ENCODE peak calls at places on chromosomes 5 and 9, in eight cellular contexts. One of them, this sample, is unnamed.

GRCh38 chr5:137122075-137122474 is 377.1 kb downstream of the SPOCK1 start:
- DNase-seq in uterus: no peak
- DNase-seq in esophagus squamous epithelium: no peak
- DNase-seq in AG10803: peak
- DNase-seq in WTC11: no peak
- DNase-seq in astrocyte of the spinal cord: no peak
- DNase-seq in HFFc6: peak
- DNase-seq in fibroblast of lung: no peak
- DNase-seq in this sample: no peak

GRCh38 chr9:71642043-71642442 is 126.3 kb downstream of the CEMIP2 start:
- DNase-seq in esophagus squamous epithelium: no peak
- DNase-seq in fibroblast of lung: no peak
- DNase-seq in WTC11: no peak
- DNase-seq in HFFc6: no peak
- DNase-seq in AG10803: no peak
- DNase-seq in astrocyte of the spinal cord: no peak
- DNase-seq in uterus: no peak
- DNase-seq in this sample: no peak

GRCh38 chr9:113343732-113344231 is 3.7 kb upstream of the WDR31 start:
- DNase-seq in astrocyte of the spinal cord: peak
- DNase-seq in uterus: peak
- DNase-seq in WTC11: no peak
- DNase-seq in AG10803: peak
- DNase-seq in fibroblast of lung: peak
- DNase-seq in HFFc6: peak
- DNase-seq in esophagus squamous epithelium: peak
- DNase-seq in this sample: peak

GRCh38 chr5:174645677-174646076 is 78.7 kb upstream of the MSX2 start:
- DNase-seq in AG10803: no peak
- DNase-seq in uterus: no peak
- DNase-seq in astrocyte of the spinal cord: no peak
- DNase-seq in fibroblast of lung: no peak
- DNase-seq in HFFc6: no peak
- DNase-seq in WTC11: no peak
- DNase-seq in esophagus squamous epithelium: no peak
- DNase-seq in this sample: no peak

GRCh38 chr5:152601806-152602467 is 196.9 kb upstream of the NMUR2 start:
- DNase-seq in HFFc6: no peak
- DNase-seq in WTC11: no peak
- DNase-seq in esophagus squamous epithelium: no peak
- DNase-seq in astrocyte of the spinal cord: no peak
- DNase-seq in uterus: no peak
- DNase-seq in fibroblast of lung: no peak
- DNase-seq in AG10803: no peak
- DNase-seq in this sample: no peak

GRCh38 chr5:117568622-117569021 is 994.0 kb upstream of the SEMA6A start:
- DNase-seq in uterus: no peak
- DNase-seq in fibroblast of lung: no peak
- DNase-seq in WTC11: no peak
- DNase-seq in esophagus squamous epithelium: no peak
- DNase-seq in AG10803: no peak
- DNase-seq in astrocyte of the spinal cord: no peak
- DNase-seq in HFFc6: no peak
- DNase-seq in this sample: no peak

GRCh38 chr5:139636975-139637408 is 11.2 kb upstream of the CXXC5 start:
- DNase-seq in uterus: no peak
- DNase-seq in WTC11: no peak
- DNase-seq in HFFc6: peak
- DNase-seq in AG10803: peak
- DNase-seq in esophagus squamous epithelium: no peak
- DNase-seq in astrocyte of the spinal cord: peak
- DNase-seq in fibroblast of lung: no peak
- DNase-seq in this sample: no peak

GRCh38 chr5:3904584-3904983 is 309.0 kb downstream of the IRX1 start:
- DNase-seq in WTC11: no peak
- DNase-seq in HFFc6: no peak
- DNase-seq in fibroblast of lung: no peak
- DNase-seq in astrocyte of the spinal cord: no peak
- DNase-seq in AG10803: no peak
- DNase-seq in uterus: no peak
- DNase-seq in esophagus squamous epithelium: no peak
- DNase-seq in this sample: no peak

GRCh38 chr9:16867571-16868311 is 2.7 kb downstream of the BNC2 start:
- DNase-seq in HFFc6: peak
- DNase-seq in uterus: peak
- DNase-seq in astrocyte of the spinal cord: peak
- DNase-seq in fibroblast of lung: peak
- DNase-seq in WTC11: no peak
- DNase-seq in AG10803: peak
- DNase-seq in esophagus squamous epithelium: no peak
- DNase-seq in this sample: peak

DNA sequence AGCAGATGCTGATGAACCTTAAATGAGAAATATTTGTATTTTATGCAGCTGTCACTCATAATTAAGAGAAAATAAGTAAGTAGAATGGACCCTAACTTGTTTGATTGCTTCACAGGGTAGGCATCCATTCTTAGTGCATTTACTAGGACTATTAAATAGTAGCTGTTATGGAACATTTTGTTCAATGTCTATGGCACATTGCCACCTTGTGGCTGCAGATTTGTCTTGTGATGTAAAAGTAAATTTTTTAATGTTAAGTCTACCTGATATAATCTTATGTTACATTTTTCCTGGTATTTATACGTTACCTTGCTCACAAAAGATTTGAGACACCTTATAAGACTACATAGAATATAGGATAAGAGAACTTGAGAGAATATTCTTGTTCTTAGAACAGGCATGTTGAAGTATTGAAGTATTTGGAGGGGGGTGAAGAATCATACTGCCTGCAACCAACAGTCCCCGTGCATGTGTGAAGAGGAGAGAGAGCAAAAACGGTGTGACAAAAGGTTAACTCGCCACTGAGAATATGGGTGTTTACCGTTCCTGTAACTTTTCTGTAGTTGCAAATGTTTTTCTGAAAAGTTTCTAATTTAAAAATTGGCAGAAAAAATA is 161.1 kb downstream of the MAST4 start:
- DNase-seq in WTC11: peak
- DNase-seq in AG10803: peak
- DNase-seq in HFFc6: peak
- DNase-seq in uterus: no peak
- DNase-seq in astrocyte of the spinal cord: peak
- DNase-seq in fibroblast of lung: peak
- DNase-seq in esophagus squamous epithelium: no peak
- DNase-seq in this sample: peak
- TF ChIP-seq CTCF in WTC11: peak
- TF ChIP-seq CTCF in AG10803: peak
- TF ChIP-seq CTCF in HFFc6: peak
- TF ChIP-seq CTCF in uterus: peak
- TF ChIP-seq CTCF in astrocyte of the spinal cord: peak
- TF ChIP-seq CTCF in fibroblast of lung: peak
- TF ChIP-seq CTCF in esophagus squamous epithelium: peak
- TF ChIP-seq CTCF in this sample: peak

GRCh38 chr9:131668439-131669233 is 71.2 kb downstream of the RAPGEF1 start:
- DNase-seq in esophagus squamous epithelium: no peak
- DNase-seq in astrocyte of the spinal cord: peak
- DNase-seq in AG10803: peak
- DNase-seq in fibroblast of lung: peak
- DNase-seq in HFFc6: peak
- DNase-seq in WTC11: no peak
- DNase-seq in uterus: no peak
- DNase-seq in this sample: peak
- TF ChIP-seq CTCF in esophagus squamous epithelium: no peak
- TF ChIP-seq CTCF in astrocyte of the spinal cord: no peak
- TF ChIP-seq CTCF in AG10803: no peak
- TF ChIP-seq CTCF in fibroblast of lung: no peak
- TF ChIP-seq CTCF in HFFc6: peak
- TF ChIP-seq CTCF in WTC11: no peak
- TF ChIP-seq CTCF in uterus: no peak
- TF ChIP-seq CTCF in this sample: no peak

GRCh38 chr5:6768590-6769230 is 55.5 kb downstream of the TENT4A start:
- DNase-seq in HFFc6: no peak
- DNase-seq in uterus: no peak
- DNase-seq in AG10803: no peak
- DNase-seq in fibroblast of lung: no peak
- DNase-seq in WTC11: no peak
- DNase-seq in esophagus squamous epithelium: no peak
- DNase-seq in astrocyte of the spinal cord: no peak
- DNase-seq in this sample: no peak
- TF ChIP-seq CTCF in HFFc6: no peak
- TF ChIP-seq CTCF in uterus: no peak
- TF ChIP-seq CTCF in AG10803: no peak
- TF ChIP-seq CTCF in fibroblast of lung: no peak
- TF ChIP-seq CTCF in WTC11: no peak
- TF ChIP-seq CTCF in esophagus squamous epithelium: no peak
- TF ChIP-seq CTCF in astrocyte of the spinal cord: no peak
- TF ChIP-seq CTCF in this sample: no peak

DNA sequence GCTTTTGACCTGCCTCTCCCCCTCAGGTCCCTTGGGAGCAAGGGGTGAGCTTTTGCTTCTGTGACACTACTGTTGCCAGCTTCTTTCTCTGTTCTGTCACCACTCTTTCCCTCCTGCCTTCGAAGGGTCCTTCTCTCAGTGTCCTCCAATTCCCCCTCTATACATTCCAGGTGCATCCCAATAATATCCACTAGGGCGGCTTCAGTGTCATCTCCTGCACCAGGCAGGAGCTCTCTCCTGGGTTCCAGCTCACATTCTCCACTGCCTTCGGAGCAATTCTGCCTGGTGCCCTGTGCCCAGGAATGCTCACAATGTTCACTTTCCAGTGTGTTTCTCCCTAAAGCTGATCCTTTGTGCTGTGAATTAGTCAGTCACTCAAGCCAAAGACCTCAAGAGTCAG is 83.9 kb upstream of the CXCL14 start:
- DNase-seq in WTC11: no peak
- DNase-seq in astrocyte of the spinal cord: no peak
- DNase-seq in esophagus squamous epithelium: no peak
- DNase-seq in AG10803: no peak
- DNase-seq in uterus: no peak
- DNase-seq in fibroblast of lung: no peak
- DNase-seq in HFFc6: no peak
- DNase-seq in this sample: no peak
- TF ChIP-seq CTCF in WTC11: no peak
- TF ChIP-seq CTCF in astrocyte of the spinal cord: no peak
- TF ChIP-seq CTCF in esophagus squamous epithelium: no peak
- TF ChIP-seq CTCF in AG10803: no peak
- TF ChIP-seq CTCF in uterus: no peak
- TF ChIP-seq CTCF in fibroblast of lung: no peak
- TF ChIP-seq CTCF in HFFc6: no peak
- TF ChIP-seq CTCF in this sample: no peak

DNA sequence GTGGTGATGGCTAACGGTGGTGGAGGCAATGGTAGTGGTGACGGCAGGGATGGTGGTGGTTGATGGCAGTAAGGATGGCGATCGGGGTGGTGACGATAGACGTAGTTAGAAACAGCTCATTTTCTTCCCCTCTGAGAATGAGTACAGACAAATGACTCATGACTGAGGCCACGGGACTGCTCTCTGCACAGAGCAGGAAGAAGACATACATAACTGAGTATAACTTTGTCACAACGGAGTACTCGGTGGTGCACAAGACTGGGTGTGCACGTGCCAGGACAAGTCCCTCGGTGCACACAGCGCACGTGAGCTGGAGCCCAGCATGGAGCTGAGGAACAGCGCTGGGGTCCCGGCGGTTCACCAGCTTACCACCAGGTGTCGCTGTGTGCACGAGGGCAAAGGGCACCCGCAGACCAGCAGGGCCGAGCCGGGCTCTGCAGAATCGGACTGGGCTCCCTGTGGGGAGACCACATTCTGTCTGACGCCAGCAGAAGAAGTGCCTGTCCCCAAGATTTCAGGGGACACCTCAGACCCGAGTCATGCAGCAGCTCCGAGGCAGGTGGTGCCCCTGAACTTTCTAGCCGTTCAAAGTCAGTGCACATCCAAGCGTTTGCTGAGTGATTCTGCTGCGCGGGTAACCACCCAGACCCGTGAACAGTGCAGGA is 188.6 kb downstream of the FSTL4 start:
- DNase-seq in HFFc6: peak
- DNase-seq in fibroblast of lung: peak
- DNase-seq in WTC11: peak
- DNase-seq in astrocyte of the spinal cord: peak
- DNase-seq in AG10803: peak
- DNase-seq in uterus: peak
- DNase-seq in esophagus squamous epithelium: no peak
- DNase-seq in this sample: peak
- TF ChIP-seq CTCF in HFFc6: peak
- TF ChIP-seq CTCF in fibroblast of lung: peak
- TF ChIP-seq CTCF in WTC11: peak
- TF ChIP-seq CTCF in astrocyte of the spinal cord: peak
- TF ChIP-seq CTCF in AG10803: peak
- TF ChIP-seq CTCF in uterus: peak
- TF ChIP-seq CTCF in esophagus squamous epithelium: peak
- TF ChIP-seq CTCF in this sample: peak

DNA sequence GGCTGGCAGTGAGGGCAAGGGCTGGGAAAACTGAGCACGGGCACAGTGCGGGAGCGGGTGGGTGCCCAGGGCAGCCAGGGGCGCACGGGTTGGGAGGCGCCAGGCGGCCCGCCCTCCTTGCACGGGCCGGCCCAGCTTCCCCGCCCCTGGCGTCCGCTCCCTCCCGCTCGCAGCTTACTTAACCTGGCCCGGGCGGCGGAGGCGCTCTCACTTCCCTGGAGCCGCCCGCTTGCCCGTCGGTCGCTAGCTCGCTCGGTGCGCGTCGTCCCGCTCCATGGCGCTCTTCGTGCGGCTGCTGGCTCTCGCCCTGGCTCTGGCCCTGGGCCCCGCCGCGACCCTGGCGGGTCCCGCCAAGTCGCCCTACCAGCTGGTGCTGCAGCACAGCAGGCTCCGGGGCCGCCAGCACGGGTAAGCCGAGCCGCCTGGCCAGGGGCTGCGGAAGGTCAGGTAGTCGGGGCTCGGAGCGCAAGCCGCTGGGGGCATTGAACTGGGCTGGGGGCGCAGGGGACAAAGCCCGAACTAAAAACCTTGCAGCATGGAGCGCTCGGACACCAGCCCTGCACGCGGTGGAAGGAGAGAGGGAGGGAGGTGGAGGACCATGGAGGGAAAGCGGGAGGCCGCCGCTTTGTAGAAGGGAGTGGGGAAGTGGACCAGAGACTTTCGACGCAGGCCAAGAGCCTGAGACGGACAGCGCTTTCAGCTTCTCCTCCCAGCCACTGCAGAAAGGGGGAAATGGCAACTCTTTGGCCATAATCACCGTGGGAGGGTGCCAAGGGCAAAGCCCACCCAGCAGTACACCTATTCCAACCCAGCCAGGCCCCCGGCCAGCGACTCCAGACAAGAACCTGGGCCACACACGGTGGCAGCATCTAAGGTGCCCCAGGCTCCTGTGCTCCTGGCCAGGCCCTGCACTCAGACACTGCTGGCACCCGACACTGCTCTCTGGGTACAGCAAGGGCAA is at the start of gene TGFBI:
- DNase-seq in esophagus squamous epithelium: no peak
- DNase-seq in uterus: peak
- DNase-seq in fibroblast of lung: peak
- DNase-seq in WTC11: peak
- DNase-seq in astrocyte of the spinal cord: peak
- DNase-seq in AG10803: peak
- DNase-seq in HFFc6: peak
- DNase-seq in this sample: peak
- TF ChIP-seq CTCF in esophagus squamous epithelium: no peak
- TF ChIP-seq CTCF in uterus: no peak
- TF ChIP-seq CTCF in fibroblast of lung: peak
- TF ChIP-seq CTCF in WTC11: no peak
- TF ChIP-seq CTCF in astrocyte of the spinal cord: peak
- TF ChIP-seq CTCF in AG10803: no peak
- TF ChIP-seq CTCF in HFFc6: peak
- TF ChIP-seq CTCF in this sample: no peak

This sample was measured in fibroblast of pulmonary artery.